ENCODE peak calls at places on chromosomes 16 and 17, in six cellular contexts. W is NCI-H2081 treated with DMSO at 0.1 percent for 48 hours; N is AG04450; I is iris pigment epithelial cell; P is lung; H is stimulated activated CD8-positive, alpha-beta memory T cell treated with anti-CD3 and anti-CD28 coated beads, Interleukin-12 subunit alpha, Interleukin-12 subunit beta, amount 100 ng/mL, for 1 hour. M is an unnamed sample.

GRCh38 chr16:27458987-27459688 is 57.2 kb downstream of the IL21R start:
- DNase-seq in W (no peak), N (no peak), I (no peak), P (no peak), H (no peak), M (no peak)

GRCh38 chr17:79246226-79246794 is 171.7 kb downstream of the ENGASE start:
- DNase-seq in W (no peak), N (no peak), I (no peak), P (no peak), H (no peak), M (no peak)

GRCh38 chr16:75151798-75152197 is 3.5 kb downstream of the ZFP1 start:
- DNase-seq in W (no peak), N (no peak), I (no peak), P (no peak), H (no peak), M (no peak)

GRCh38 chr17:57466042-57466471 is 209.7 kb downstream of the MSI2 start:
- DNase-seq in W (no peak), N (no peak), I (no peak), P (no peak), H (no peak), M (no peak)

GRCh38 chr17:67636841-67637240 is 80.9 kb upstream of the NOL11 start:
- DNase-seq in W (no peak), N (no peak), I (peak), P (no peak), H (no peak), M (no peak)

GRCh38 chr17:64178011-64178825 is 48.3 kb upstream of the ERN1 start:
- DNase-seq in W (no peak), N (no peak), I (no peak), P (no peak), H (no peak), M (no peak)

GRCh38 chr17:40122466-40122943 is 734 bp downstream of the MSL1 start:
- DNase-seq in W (no peak), N (no peak), I (peak), P (peak), H (no peak), M (no peak)

GRCh38 chr16:87017388-87018012 is 299.7 kb downstream of the C16orf95 start:
- DNase-seq in W (no peak), N (peak), I (peak), P (no peak), H (no peak), M (no peak)

GRCh38 chr16:939311-939710 is 31.5 kb downstream of the LMF1 start:
- DNase-seq in W (no peak), N (no peak), I (no peak), P (no peak), H (no peak), M (no peak)

GRCh38 chr17:32877164-32877764 is 340 bp upstream of the MYO1D start:
- DNase-seq in W (no peak), N (peak), I (peak), P (peak), H (peak), M (peak)

GRCh38 chr16:28264656-28265055 is 27.7 kb upstream of the SBK1 start:
- DNase-seq in W (no peak), N (no peak), I (peak), P (peak), H (no peak), M (no peak)

GRCh38 chr16:54957403-54957802 is 26.7 kb downstream of the IRX5 start:
- DNase-seq in W (no peak), N (no peak), I (peak), P (no peak), H (no peak), M (no peak)

GRCh38 chr16:83366228-83366627 is 441.6 kb upstream of the HSBP1 start:
- DNase-seq in W (no peak), N (no peak), I (no peak), P (no peak), H (no peak), M (no peak)

GRCh38 chr17:45171338-45172231 is 9.9 kb downstream of the HEXIM2 start:
- DNase-seq in W (no peak), N (no peak), I (no peak), P (peak), H (no peak), M (no peak)

GRCh38 chr17:77153487-77153886 is 12.7 kb downstream of the SEC14L1 start:
- DNase-seq in W (no peak), N (no peak), I (peak), P (no peak), H (no peak), M (no peak)

GRCh38 chr16:8892101-8892575 is 10.0 kb downstream of the LITAFD start:
- DNase-seq in W (no peak), N (no peak), I (no peak), P (no peak), H (no peak), M (no peak)

GRCh38 chr17:9329251-9329921 is 246.2 kb downstream of the STX8 start:
- DNase-seq in W (no peak), N (no peak), I (no peak), P (no peak), H (no peak), M (no peak)

GRCh38 chr16:89385712-89386111 is 104.6 kb downstream of the ANKRD11 start:
- DNase-seq in W (no peak), N (no peak), I (no peak), P (no peak), H (no peak), M (no peak)

GRCh38 chr17:48878920-48879898 is 13.4 kb upstream of the ATP5MC1 start:
- DNase-seq in W (peak), N (peak), I (peak), P (peak), H (peak), M (peak)

GRCh38 chr16:49698931-49699715 is 156.8 kb downstream of the ZNF423 start:
- DNase-seq in W (no peak), N (no peak), I (peak), P (no peak), H (no peak), M (no peak)

GRCh38 chr16:50071075-50071671 is 5.4 kb downstream of the HEATR3 start:
- DNase-seq in W (no peak), N (no peak), I (no peak), P (no peak), H (no peak), M (no peak)

GRCh38 chr17:74317071-74317470 is 9.0 kb upstream of the KIF19 start:
- DNase-seq in W (no peak), N (no peak), I (no peak), P (no peak), H (no peak), M (no peak)

GRCh38 chr16:64307431-64307830 is 814.4 kb downstream of the CDH11 start:
- DNase-seq in W (no peak), N (no peak), I (no peak), P (no peak), H (no peak), M (no peak)

GRCh38 chr16:21646721-21647561 is 5.5 kb downstream of the IGSF6 start:
- DNase-seq in W (no peak), N (no peak), I (no peak), P (no peak), H (peak), M (peak)

GRCh38 chr17:64214950-64215349 is 48.1 kb downstream of the TEX2 start:
- DNase-seq in W (no peak), N (no peak), I (no peak), P (no peak), H (no peak), M (no peak)

GRCh38 chr16:12545792-12546342 is 257.8 kb downstream of the CPPED1 start:
- DNase-seq in W (no peak), N (no peak), I (no peak), P (no peak), H (no peak), M (no peak)

GRCh38 chr17:48055531-48056245 is 7.5 kb downstream of the NFE2L1 start:
- DNase-seq in W (no peak), N (peak), I (peak), P (no peak), H (no peak), M (no peak)

GRCh38 chr16:17578921-17579876 is 108.4 kb upstream of the XYLT1 start:
- DNase-seq in W (no peak), N (peak), I (peak), P (peak), H (peak), M (peak)

GRCh38 chr16:5944971-5945370 is 847.4 kb upstream of the EEF2KMT start:
- DNase-seq in W (no peak), N (no peak), I (peak), P (no peak), H (no peak), M (no peak)

GRCh38 chr17:72358465-72358864 is 237.6 kb downstream of the SOX9 start:
- DNase-seq in W (no peak), N (peak), I (peak), P (no peak), H (no peak), M (no peak)

GRCh38 chr17:40480501-40481003 is 20.9 kb downstream of the TNS4 start:
- DNase-seq in W (no peak), N (no peak), I (no peak), P (no peak), H (peak), M (peak)

GRCh38 chr16:29821663-29822115 is 1.4 kb downstream of the MVP start:
- DNase-seq in W (no peak), N (no peak), I (peak), P (peak), H (no peak), M (no peak)